ENCODE peak calls at places on chromosomes 11 and 22, in nine cellular contexts. X is heart right ventricle, G is suprapubic skin, O is epithelial cell of esophagus, A is ovary, C is esophagus muscularis mucosa, R is chondrocyte, V is fibroblast of mammary gland, Z is uterus. K is an unnamed sample.

GRCh38 chr11:121444508-121444907 is 7.6 kb upstream of the SORL1 start:
- DNase-seq in V (no peak), R (no peak), A (no peak), Z (no peak), G (no peak), O (no peak), X (no peak), C (no peak), K (no peak)

GRCh38 chr22:27718186-27719032 is 83.1 kb downstream of the MN1 start:
- DNase-seq in X (peak), Z (peak), C (peak), O (peak), A (peak), R (no peak), G (peak), V (peak), K (peak)

GRCh38 chr11:65777821-65778361 is 2.9 kb downstream of the AP5B1 start:
- DNase-seq in A (no peak), V (no peak), Z (peak), X (no peak), C (peak), R (no peak), G (peak), O (no peak), K (no peak)

GRCh38 chr11:87437844-87438223 is 400.1 kb downstream of the TMEM135 start:
- DNase-seq in G (no peak), O (peak), C (no peak), R (no peak), X (no peak), Z (no peak), A (no peak), V (peak), K (no peak)

GRCh38 chr11:61193596-61193995 is 9.7 kb upstream of the PGA3 start:
- DNase-seq in C (no peak), G (no peak), R (no peak), A (peak), X (no peak), Z (peak), O (no peak), V (no peak), K (no peak)

GRCh38 chr11:130979386-130979972 is 63.2 kb upstream of the SNX19 start:
- DNase-seq in R (no peak), X (no peak), O (peak), V (peak), G (no peak), C (no peak), A (no peak), Z (no peak), K (peak)

GRCh38 chr11:45603930-45604682 is 61.3 kb downstream of the CHST1 start:
- DNase-seq in O (no peak), G (no peak), Z (peak), X (peak), A (no peak), R (no peak), V (no peak), C (no peak), K (no peak)

GRCh38 chr22:26922804-26923203 is 265.4 kb downstream of the MIAT start:
- DNase-seq in O (peak), G (no peak), R (no peak), V (no peak), Z (no peak), A (no peak), X (no peak), C (no peak), K (no peak)

GRCh38 chr11:83676061-83676460 is 389.9 kb upstream of the CCDC90B start:
- DNase-seq in R (no peak), Z (no peak), G (no peak), A (no peak), X (no peak), V (no peak), C (no peak), O (no peak), K (peak)

GRCh38 chr11:44899959-44900358 is 50.7 kb downstream of the TP53I11 start:
- DNase-seq in X (no peak), A (no peak), R (no peak), G (no peak), V (peak), O (peak), Z (peak), C (no peak), K (peak)

GRCh38 chr11:63667993-63668392 is 3.2 kb downstream of the ATL3 start:
- DNase-seq in Z (no peak), V (peak), O (peak), X (no peak), C (no peak), A (no peak), G (no peak), R (no peak), K (peak)

GRCh38 chr11:17638311-17638710 is 81.1 kb upstream of the MYOD1 start:
- DNase-seq in A (no peak), X (no peak), C (peak), Z (no peak), G (no peak), R (no peak), O (no peak), V (no peak), K (no peak)

GRCh38 chr11:130092661-130093060 is 23.0 kb downstream of the APLP2 start:
- DNase-seq in G (no peak), O (no peak), A (no peak), V (no peak), R (no peak), C (no peak), X (no peak), Z (no peak), K (peak)

GRCh38 chr11:43825217-43825816 is 55.3 kb upstream of the ALKBH3 start:
- DNase-seq in O (peak), X (no peak), V (peak), R (no peak), C (no peak), G (no peak), Z (no peak), A (no peak), K (peak)

GRCh38 chr11:46003647-46004046 is 81.2 kb downstream of the LARGE2 start:
- DNase-seq in O (no peak), X (no peak), V (peak), A (no peak), C (no peak), R (no peak), G (no peak), Z (no peak), K (peak)

GRCh38 chr11:69044111-69045013 is 4.4 kb upstream of the TPCN2 start:
- DNase-seq in Z (peak), A (peak), V (peak), R (no peak), G (peak), O (peak), X (peak), C (no peak), K (peak)

GRCh38 chr11:35367491-35367890 is 51.9 kb downstream of the SLC1A2 start:
- DNase-seq in X (no peak), O (peak), A (no peak), G (no peak), Z (peak), R (no peak), V (peak), C (no peak), K (no peak)

GRCh38 chr11:12618743-12619540 is 55.3 kb upstream of the TEAD1 start:
- DNase-seq in C (no peak), V (no peak), G (no peak), X (no peak), Z (no peak), R (no peak), A (no peak), O (no peak), K (no peak)

GRCh38 chr11:45485070-45485716 is 180.2 kb downstream of the CHST1 start:
- DNase-seq in V (no peak), G (peak), C (no peak), A (no peak), Z (no peak), R (no peak), X (no peak), O (no peak), K (no peak)

GRCh38 chr22:24153353-24153752 is 27.9 kb upstream of the SUSD2 start:
- DNase-seq in G (no peak), Z (no peak), V (no peak), A (no peak), O (no peak), R (no peak), C (no peak), X (no peak), K (peak)

GRCh38 chr11:77287615-77288273 is 13.7 kb downstream of the GDPD4 start:
- DNase-seq in R (no peak), G (no peak), A (no peak), C (no peak), O (peak), Z (no peak), V (peak), X (no peak), K (peak)

GRCh38 chr11:26621147-26621546 is 49.1 kb upstream of the MUC15 start:
- DNase-seq in C (no peak), X (no peak), Z (no peak), R (no peak), A (no peak), V (peak), G (no peak), O (peak), K (peak)

GRCh38 chr22:48923909-48924475 is 903.7 kb downstream of the BRD1 start:
- DNase-seq in X (no peak), O (no peak), G (no peak), V (no peak), C (no peak), A (no peak), R (no peak), Z (no peak), K (no peak)

GRCh38 chr11:33344611-33345010 is 87.4 kb downstream of the HIPK3 start:
- DNase-seq in O (no peak), C (no peak), V (peak), X (no peak), Z (no peak), A (no peak), G (no peak), R (no peak), K (peak)

GRCh38 chr22:45202333-45203149 is 38.2 kb downstream of the KIAA0930 start:
- DNase-seq in C (no peak), A (no peak), O (no peak), V (peak), Z (no peak), X (peak), G (no peak), R (peak), K (no peak)

GRCh38 chr11:36702330-36703054 is 104.5 kb upstream of the RAG2 start:
- DNase-seq in R (no peak), X (no peak), A (no peak), Z (no peak), C (no peak), V (peak), G (no peak), O (peak), K (peak)

GRCh38 chr11:36035999-36036398 is 92.1 kb downstream of the LDLRAD3 start:
- DNase-seq in A (no peak), C (no peak), X (no peak), R (no peak), G (no peak), Z (no peak), O (no peak), V (no peak), K (no peak)

GRCh38 chr11:70556884-70557741 is 158.8 kb downstream of the CTTN start:
- DNase-seq in R (no peak), G (no peak), V (peak), A (no peak), C (no peak), O (peak), Z (no peak), X (no peak), K (no peak)

GRCh38 chr22:27747396-27748256 is 53.9 kb downstream of the MN1 start:
- DNase-seq in R (no peak), Z (no peak), X (no peak), A (no peak), V (peak), G (no peak), C (no peak), O (peak), K (no peak)

GRCh38 chr11:87203907-87204602 is 166.3 kb downstream of the TMEM135 start:
- DNase-seq in O (no peak), X (no peak), G (no peak), R (no peak), C (no peak), V (no peak), A (no peak), Z (no peak), K (no peak)

GRCh38 chr22:38267086-38267485 is 5.7 kb downstream of the TMEM184B start:
- DNase-seq in O (no peak), C (no peak), G (no peak), A (no peak), X (peak), Z (peak), V (peak), R (no peak), K (no peak)

GRCh38 chr22:37768273-37768672 is 39.5 kb upstream of the GCAT start:
- DNase-seq in X (no peak), Z (no peak), G (no peak), O (no peak), A (no peak), V (no peak), R (no peak), C (no peak), K (no peak)

GRCh38 chr11:18137186-18137800 is 4.9 kb downstream of the MRGPRX3 start:
- DNase-seq in O (no peak), G (no peak), A (no peak), R (no peak), Z (no peak), V (no peak), X (no peak), C (no peak), K (no peak)

GRCh38 chr11:44939673-44940072 is 11.0 kb downstream of the TP53I11 start:
- DNase-seq in V (peak), O (no peak), Z (peak), C (no peak), G (no peak), A (no peak), X (peak), R (no peak), K (peak)

GRCh38 chr22:33925194-33925593 is 4.9 kb upstream of the LARGE1 start:
- DNase-seq in X (no peak), C (no peak), G (no peak), Z (no peak), O (no peak), V (no peak), A (no peak), R (no peak), K (no peak)

GRCh38 chr11:114040706-114041211 is 18.8 kb upstream of the ZBTB16 start:
- DNase-seq in G (no peak), C (no peak), V (peak), A (no peak), Z (peak), X (no peak), O (peak), R (no peak), K (peak)

GRCh38 chr22:32607086-32607485 is 132.5 kb downstream of the FBXO7 start:
- DNase-seq in Z (no peak), X (no peak), G (no peak), A (no peak), C (no peak), R (no peak), V (no peak), O (no peak), K (no peak)
- TF ChIP-seq CTCF in Z (no peak), X (no peak), G (no peak), A (no peak), C (no peak), R (no peak), V (no peak), O (no peak), K (no peak)

GRCh38 chr11:75174348-75174747 is 23.4 kb downstream of the SLCO2B1 start:
- DNase-seq in V (no peak), R (peak), C (no peak), Z (no peak), X (no peak), O (no peak), G (no peak), A (no peak), K (no peak)
- TF ChIP-seq CTCF in V (no peak), R (no peak), C (no peak), Z (no peak), X (no peak), O (no peak), G (no peak), A (no peak), K (no peak)

GRCh38 chr22:43399338-43399979 is 12.4 kb upstream of the MPPED1 start:
- DNase-seq in X (no peak), A (no peak), C (no peak), O (no peak), V (no peak), G (no peak), Z (no peak), R (no peak), K (peak)
- TF ChIP-seq CTCF in X (no peak), A (no peak), C (no peak), O (no peak), V (no peak), G (no peak), Z (no peak), R (no peak), K (no peak)

GRCh38 chr22:49983148-49984042 is 22.8 kb downstream of the PIM3 start:
- DNase-seq in V (no peak), X (no peak), G (peak), O (no peak), A (peak), C (no peak), R (peak), Z (peak), K (no peak)
- TF ChIP-seq CTCF in V (peak), X (peak), G (no peak), O (no peak), A (peak), C (peak), R (peak), Z (peak), K (peak)

DNA sequence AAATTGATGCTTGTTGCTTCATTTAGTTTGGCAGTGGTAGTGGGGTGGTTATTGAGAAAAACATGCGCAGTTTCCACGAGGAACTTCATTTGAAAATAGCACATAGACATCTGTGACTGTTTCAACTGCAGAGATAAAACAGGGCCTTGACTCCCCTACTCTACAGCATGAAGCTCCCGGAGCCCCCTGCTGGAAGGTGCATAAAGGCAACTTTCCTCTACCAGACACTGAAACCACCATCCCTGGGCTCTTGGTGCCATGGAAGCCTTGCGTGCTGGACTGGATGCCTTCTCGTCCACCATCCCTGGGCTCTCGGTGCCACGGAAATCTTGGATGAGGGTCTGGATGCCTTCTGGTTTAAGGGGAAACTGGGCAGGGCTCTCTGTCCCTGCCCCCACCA is 195.8 kb downstream of the CSNK2A3 start:
- DNase-seq in O (peak), Z (no peak), X (no peak), G (no peak), R (no peak), A (no peak), C (peak), V (peak), K (peak)
- TF ChIP-seq CTCF in O (peak), Z (peak), X (peak), G (no peak), R (peak), A (no peak), C (peak), V (peak), K (peak)

DNA sequence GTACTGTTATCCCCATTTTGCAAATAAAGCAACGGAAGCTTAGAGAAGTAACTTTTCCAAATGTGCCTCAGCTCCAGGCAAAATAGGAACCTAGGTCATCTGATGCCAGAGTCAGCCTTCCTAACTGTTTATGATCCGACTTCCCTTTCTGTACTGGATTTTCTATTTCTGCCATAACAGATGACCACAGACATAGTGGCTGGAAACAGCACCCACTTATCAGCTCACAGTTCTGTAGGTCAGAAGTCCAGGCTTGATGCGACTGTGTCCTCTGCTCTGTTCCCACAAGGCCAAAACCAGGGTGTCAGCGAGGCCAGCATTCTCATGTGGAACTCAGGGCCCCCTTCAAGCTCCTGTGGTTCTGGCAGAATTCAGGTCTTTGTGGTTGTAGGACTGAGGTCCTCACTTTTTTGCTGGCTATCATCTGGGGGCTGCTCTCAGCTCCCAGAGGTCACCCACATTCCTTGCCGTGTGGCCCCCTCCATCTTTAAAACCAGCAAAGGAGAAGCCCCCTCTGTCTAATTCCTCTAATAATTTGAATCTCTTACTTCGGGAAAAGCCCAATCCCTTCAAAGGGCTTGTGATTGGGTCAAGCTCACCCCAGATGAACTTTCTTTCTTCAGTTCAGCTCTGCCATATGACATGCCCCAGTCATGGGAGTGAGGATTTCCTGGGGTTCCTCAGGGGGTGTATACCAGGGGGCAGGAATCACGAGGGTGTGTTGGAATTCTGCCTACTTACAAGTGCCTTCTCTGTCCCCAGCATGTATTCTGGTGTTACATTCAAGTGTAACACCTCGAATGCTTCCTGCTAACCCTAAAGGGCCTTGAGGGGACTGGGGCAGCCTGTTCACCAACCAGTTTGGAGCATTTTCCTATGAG is 15.3 kb downstream of the KCNJ5 start:
- DNase-seq in R (no peak), O (no peak), G (no peak), A (no peak), V (no peak), X (no peak), C (no peak), Z (no peak), K (no peak)
- TF ChIP-seq CTCF in R (peak), O (no peak), G (no peak), A (no peak), V (no peak), X (peak), C (no peak), Z (no peak), K (no peak)

GRCh38 chr11:126736682-126737404 is 263.7 kb downstream of the KIRREL3 start:
- DNase-seq in G (no peak), O (no peak), A (no peak), X (no peak), R (no peak), V (no peak), Z (no peak), C (no peak), K (no peak)
- TF ChIP-seq CTCF in G (no peak), O (no peak), A (no peak), X (no peak), R (no peak), V (no peak), Z (no peak), C (no peak), K (no peak)